ENCODE peak calls at places on chromosomes 6 and 20, in six cellular contexts. T, J, L, G, H and U are unnamed samples.

GRCh38 chr6:81075974-81076373 is 676.5 kb downstream of the TENT5A start:
- DNase-seq in T (peak; percentile 76), J (peak; percentile 8), L (peak; percentile 21), G (peak; percentile 6), H (peak; percentile 77), U (peak; percentile 37)

GRCh38 chr20:37755665-37756064 is 61.8 kb downstream of the CTNNBL1 start:
- DNase-seq in T (no peak), J (no peak), L (no peak), G (peak; percentile 4), H (peak; percentile 22), U (peak; percentile 29)

GRCh38 chr6:12585497-12585958 is 131.0 kb upstream of the PHACTR1 start:
- DNase-seq in T (no peak), J (no peak), L (no peak), G (no peak), H (no peak), U (no peak)

GRCh38 chr6:15042938-15043337 is 202.9 kb upstream of the JARID2 start:
- DNase-seq in T (no peak), J (no peak), L (no peak), G (no peak), H (no peak), U (no peak)

GRCh38 chr20:40279390-40279789 is 409.6 kb downstream of the MAFB start:
- DNase-seq in T (no peak), J (peak; percentile 88), L (no peak), G (peak; percentile 92), H (no peak), U (peak; percentile 32)

GRCh38 chr20:63968928-63969760 is 586 bp downstream of the ZNF512B start:
- DNase-seq in T (peak; percentile 59), J (no peak), L (no peak), G (peak; percentile 50), H (peak; percentile 56), U (no peak)

GRCh38 chr6:44100088-44100550 is 27.1 kb downstream of the MRPL14 start:
- DNase-seq in T (peak; percentile 53), J (peak; percentile 28), L (no peak), G (peak; percentile 67), H (peak; percentile 50), U (peak; percentile 62)

GRCh38 chr20:2729251-2729713 is 36.7 kb downstream of the EBF4 start:
- DNase-seq in T (no peak), J (no peak), L (no peak), G (no peak), H (no peak), U (no peak)

GRCh38 chr20:36132802-36133211 is 21.7 kb upstream of the EPB41L1 start:
- DNase-seq in T (no peak), J (no peak), L (no peak), G (no peak), H (no peak), U (no peak)

GRCh38 chr20:43460172-43460829 is 2.6 kb downstream of the SRSF6 start:
- DNase-seq in T (no peak), J (no peak), L (no peak), G (no peak), H (no peak), U (no peak)

GRCh38 chr6:22102671-22103070 is 194.2 kb downstream of the PRL start:
- DNase-seq in T (no peak), J (no peak), L (no peak), G (peak; percentile 37), H (no peak), U (no peak)

GRCh38 chr6:79385893-79386292 is 151.3 kb downstream of the LCA5 start:
- DNase-seq in T (no peak), J (peak; percentile 21), L (no peak), G (no peak), H (no peak), U (no peak)

GRCh38 chr6:147156218-147156617 is 48.0 kb upstream of the STXBP5 start:
- DNase-seq in T (no peak), J (no peak), L (no peak), G (no peak), H (no peak), U (no peak)

GRCh38 chr20:64220891-64221527 is 34.5 kb upstream of the PCMTD2 start:
- DNase-seq in T (no peak), J (no peak), L (no peak), G (no peak), H (peak; percentile 19), U (peak; percentile 54)

GRCh38 chr20:3911956-3912355 is 22.8 kb downstream of the PANK2 start:
- DNase-seq in T (no peak), J (no peak), L (no peak), G (no peak), H (no peak), U (no peak)

GRCh38 chr6:135496805-135497411 is 632 bp downstream of the AHI1 start:
- DNase-seq in T (no peak), J (peak; percentile 5), L (no peak), G (peak; percentile 35), H (no peak), U (no peak)

GRCh38 chr6:39794231-39794630 is 2.1 kb downstream of the DAAM2 start:
- DNase-seq in T (no peak), J (no peak), L (no peak), G (no peak), H (no peak), U (no peak)

GRCh38 chr6:111601875-111602274 is 3.8 kb downstream of the TRAF3IP2 start:
- DNase-seq in T (no peak), J (peak; percentile 96), L (no peak), G (peak; percentile 84), H (no peak), U (peak; percentile 57)

GRCh38 chr6:109458774-109459531 is 3.4 kb upstream of the MICAL1 start:
- DNase-seq in T (no peak), J (no peak), L (no peak), G (no peak), H (peak; percentile 53), U (no peak)

GRCh38 chr6:11270030-11271027 is 37.9 kb upstream of the NEDD9 start:
- DNase-seq in T (no peak), J (peak; percentile 77), L (no peak), G (no peak), H (no peak), U (peak; percentile 86)

GRCh38 chr6:12538881-12539357 is 177.6 kb upstream of the PHACTR1 start:
- DNase-seq in T (no peak), J (no peak), L (no peak), G (no peak), H (no peak), U (peak; percentile 53)

GRCh38 chr6:12103158-12103557 is 91.0 kb downstream of the HIVEP1 start:
- DNase-seq in T (no peak), J (no peak), L (no peak), G (no peak), H (no peak), U (no peak)

GRCh38 chr20:60812561-60812960 is 439.5 kb upstream of the CDH4 start:
- DNase-seq in T (no peak), J (no peak), L (no peak), G (no peak), H (no peak), U (no peak)

DNA sequence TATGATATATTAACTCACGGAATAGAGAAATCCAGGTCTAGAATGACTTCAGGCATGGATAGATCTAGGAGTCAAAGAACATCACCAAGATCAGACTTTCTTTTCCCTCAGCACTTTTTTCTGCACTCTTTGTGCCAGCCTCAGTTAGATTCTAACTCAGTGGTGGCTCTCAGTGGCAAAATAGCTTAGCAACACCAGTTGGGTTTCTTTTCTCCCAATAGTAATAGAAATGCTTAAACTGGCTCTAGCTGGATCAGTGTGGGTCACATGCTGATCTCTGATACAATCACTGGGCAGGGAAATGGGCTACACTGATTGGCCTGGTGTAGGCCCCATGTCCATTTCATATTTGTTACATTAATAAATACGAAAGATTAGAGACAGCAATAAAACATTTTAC is 44.2 kb upstream of the ARFGEF2 start:
- DNase-seq in T (peak; percentile 45), J (no peak), L (no peak), G (peak; percentile 63), H (no peak), U (no peak)
- H2AFZ ChIP-seq in T (no peak overlapping the region), J (no peak overlapping the region), L (no peak overlapping the region), G (no peak overlapping the region), H (no peak overlapping the region), U (no peak overlapping the region)

GRCh38 chr6:26568601-26569432 is 27.9 kb upstream of the ABT1 start:
- DNase-seq in T (peak; percentile 92), J (peak; percentile 95), L (peak; percentile 92), G (peak; percentile 82), H (peak; percentile 93), U (peak; percentile 94)

GRCh38 chr6:26570027-26570809 is 26.5 kb upstream of the ABT1 start:
- DNase-seq in T (no peak), J (no peak), L (no peak), G (no peak), H (no peak), U (no peak)

GRCh38 chr6:26571592-26572296 is 25.0 kb upstream of the ABT1 start:
- DNase-seq in T (peak; percentile 89), J (peak; percentile 91), L (peak; percentile 87), G (peak; percentile 89), H (peak; percentile 77), U (peak; percentile 86)

GRCh38 chr6:26563488-26563887 is 25.3 kb downstream of the HMGN4 start:
- DNase-seq in T (no peak), J (no peak), L (no peak), G (no peak), H (no peak), U (no peak)

GRCh38 chr6:26569433-26569764 is 27.4 kb upstream of the ABT1 start:
- DNase-seq in T (no peak), J (no peak), L (no peak), G (no peak), H (no peak), U (no peak)
- H2AFZ ChIP-seq in T (no peak overlapping the region), J (no peak overlapping the region), L (peak overlapping the region; percentile 39), G (peak overlapping the region; percentile 95), H (peak overlapping the region; percentile 98), U (peak overlapping the region; percentile 62)

GRCh38 chr6:31581511-31582229 is 554 bp downstream of the LTB start:
- DNase-seq in T (peak; percentile 43), J (no peak), L (no peak), G (no peak), H (peak; percentile 27), U (peak; percentile 38)
- H2AFZ ChIP-seq in T (peak overlapping the region; percentile 99), J (peak overlapping the region; percentile 97), L (peak overlapping the region; percentile 79), G (peak overlapping the region; percentile 98), H (peak overlapping the region; percentile 87), U (peak overlapping the region; percentile 94)

GRCh38 chr20:57267158-57267821 is 849 bp upstream of the BMP7 start:
- DNase-seq in T (no peak), J (no peak), L (no peak), G (no peak), H (peak; percentile 22), U (no peak)
- H2AFZ ChIP-seq in T (peak overlapping the region; percentile 91), J (no peak overlapping the region), L (no peak overlapping the region), G (no peak overlapping the region), H (peak overlapping the region; percentile 91), U (peak overlapping the region; percentile 81)

DNA sequence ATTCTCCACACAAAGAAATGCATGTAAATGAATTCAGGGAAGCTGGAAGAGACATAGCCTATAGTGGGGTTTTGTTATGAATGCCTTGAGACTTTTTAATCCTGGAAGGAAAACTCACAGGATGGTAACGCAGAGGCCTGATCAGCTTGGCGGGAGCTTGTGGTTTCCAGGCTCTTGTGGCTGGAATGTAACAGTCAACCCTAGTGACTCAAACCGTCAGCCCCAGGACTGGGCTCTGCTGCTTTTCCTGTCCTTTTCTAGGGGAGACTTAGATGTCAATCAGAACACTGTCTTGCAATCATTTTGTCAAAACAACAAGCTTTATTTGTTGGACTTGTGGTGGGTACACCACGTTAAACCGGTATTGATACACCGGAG is 34.9 kb downstream of the KIF25 start:
- DNase-seq in T (no peak), J (peak; percentile 58), L (no peak), G (peak; percentile 90), H (peak; percentile 35), U (peak; percentile 61)
- H2AFZ ChIP-seq in T (no peak overlapping the region), J (no peak overlapping the region), L (no peak overlapping the region), G (no peak overlapping the region), H (no peak overlapping the region), U (no peak overlapping the region)